ENCODE peak calls at places on chromosome X, in ten cellular contexts. Z, Y, G, W, Q, E, R, P, J and N are unnamed samples. For H3K27me3, the result is how much of the 10 kb centered on the place peaks cover.

GRCh38 chrX:76605390-76605789 is 177.9 kb downstream of the MAGEE1 start:
- DNase-seq in Z (no peak), Y (no peak), G (no peak), W (no peak), Q (no peak), E (no peak), R (no peak), P (no peak), J (no peak), N (no peak)

GRCh38 chrX:42027367-42028025 is 104.1 kb upstream of the CASK start:
- DNase-seq in Z (no peak), Y (no peak), G (no peak), W (no peak), Q (no peak), E (no peak), R (no peak), P (no peak), J (no peak), N (no peak)

GRCh38 chrX:47831788-47832187 is 4.9 kb upstream of the ZNF81 start:
- DNase-seq in Z (no peak), Y (peak), G (no peak), W (no peak), Q (peak), E (no peak), R (peak), P (peak), J (no peak), N (peak)

GRCh38 chrX:154735695-154736393 is 15.0 kb downstream of the GAB3 start:
- DNase-seq in Z (peak), Y (peak), G (no peak), W (no peak), Q (no peak), E (no peak), R (no peak), P (no peak), J (no peak), N (peak)

GRCh38 chrX:123779908-123780396 is 47.1 kb upstream of the THOC2 start:
- DNase-seq in Z (no peak), Y (no peak), G (no peak), W (no peak), Q (no peak), E (no peak), R (no peak), P (no peak), J (no peak), N (no peak)

GRCh38 chrX:77785400-77785745 is 643 bp downstream of the ATRX start:
- DNase-seq in Z (no peak), Y (no peak), G (no peak), W (no peak), Q (no peak), E (peak), R (no peak), P (peak), J (no peak), N (no peak)

GRCh38 chrX:35244796-35245508 is 302.4 kb downstream of the FAM47B start:
- DNase-seq in Z (no peak), Y (peak), G (no peak), W (no peak), Q (no peak), E (no peak), R (no peak), P (no peak), J (no peak), N (no peak)

GRCh38 chrX:111581086-111581485 is 69.6 kb downstream of the SERTM2 start:
- DNase-seq in Z (no peak), Y (no peak), G (no peak), W (no peak), Q (no peak), E (no peak), R (no peak), P (no peak), J (no peak), N (no peak)

GRCh38 chrX:23784487-23785301 is 1.7 kb downstream of the SAT1 start:
- DNase-seq in Z (no peak), Y (no peak), G (no peak), W (no peak), Q (no peak), E (no peak), R (no peak), P (no peak), J (no peak), N (no peak)

GRCh38 chrX:102739642-102740041 is 19.1 kb downstream of the GPRASP3 start:
- DNase-seq in Z (no peak), Y (no peak), G (no peak), W (no peak), Q (no peak), E (no peak), R (no peak), P (no peak), J (no peak), N (no peak)

GRCh38 chrX:131792789-131793462 is 230.2 kb upstream of the STK26 start:
- DNase-seq in Z (no peak), Y (peak), G (peak), W (peak), Q (no peak), E (no peak), R (peak), P (peak), J (no peak), N (no peak)

GRCh38 chrX:8126092-8126491 is 45.0 kb downstream of the VCX2 start:
- DNase-seq in Z (no peak), Y (no peak), G (no peak), W (no peak), Q (no peak), E (no peak), R (no peak), P (no peak), J (no peak), N (no peak)

GRCh38 chrX:68504237-68504636 is 5.4 kb downstream of the YIPF6 start:
- DNase-seq in Z (peak), Y (no peak), G (no peak), W (no peak), Q (no peak), E (no peak), R (no peak), P (no peak), J (no peak), N (no peak)

GRCh38 chrX:123962006-123962485 is 540 bp downstream of the STAG2 start:
- DNase-seq in Z (no peak), Y (no peak), G (no peak), W (no peak), Q (peak), E (no peak), R (peak), P (no peak), J (no peak), N (no peak)

GRCh38 chrX:118523920-118524319 is 28.3 kb downstream of the DOCK11 start:
- DNase-seq in Z (no peak), Y (no peak), G (no peak), W (no peak), Q (no peak), E (no peak), R (peak), P (no peak), J (no peak), N (no peak)

GRCh38 chrX:39774804-39775112 is 323.0 kb downstream of the BCOR start:
- DNase-seq in Z (no peak), Y (no peak), G (no peak), W (no peak), Q (no peak), E (no peak), R (no peak), P (no peak), J (no peak), N (no peak)
- H3K4me3 ChIP-seq in Z (no peak), Y (no peak), G (no peak), W (no peak), Q (no peak), E (no peak), R (peak), P (no peak), J (no peak), N (no peak)

DNA sequence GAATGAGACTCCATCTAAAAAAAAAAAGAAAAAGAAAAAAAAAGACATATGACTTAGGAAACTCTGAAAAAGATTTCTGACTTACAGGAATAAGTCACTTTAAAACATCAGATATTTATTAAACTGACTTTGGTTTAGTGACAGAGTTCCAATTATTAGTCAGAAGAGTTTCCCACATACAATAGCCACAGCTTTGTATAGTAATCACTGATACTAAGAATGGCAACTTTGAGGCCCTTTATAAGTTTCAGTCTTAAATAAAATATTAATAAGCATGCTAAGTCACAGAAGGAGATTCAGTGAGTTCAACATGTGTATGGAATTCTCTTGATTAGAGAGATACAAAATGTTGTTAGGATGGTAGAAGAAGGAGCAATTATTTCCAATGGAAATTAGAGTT is 652.3 kb upstream of the AMOT start:
- DNase-seq in Z (no peak), Y (no peak), G (no peak), W (no peak), Q (no peak), E (no peak), R (no peak), P (no peak), J (no peak), N (no peak)
- H3K27me3 ChIP-seq in Z (under half), Y (under half), G (under half), W (under half), Q (under half), E (under half), R (under half), P (half or more), J (under half), N (under half)

GRCh38 chrX:12013220-12013619 is 125.1 kb upstream of the FRMPD4 start:
- DNase-seq in Z (peak), Y (no peak), G (no peak), W (no peak), Q (no peak), E (no peak), R (no peak), P (no peak), J (no peak), N (no peak)
- H3K27ac ChIP-seq in Z (no peak), Y (no peak), G (no peak), W (no peak), Q (no peak), E (no peak), R (no peak), P (no peak), J (no peak), N (no peak)

GRCh38 chrX:128759745-128760144 is 707.5 kb upstream of the ACTRT1 start:
- DNase-seq in Z (no peak), Y (no peak), G (no peak), W (no peak), Q (no peak), E (no peak), R (no peak), P (no peak), J (no peak), N (no peak)
- H3K4me3 ChIP-seq in Z (no peak), Y (no peak), G (no peak), W (no peak), Q (no peak), E (no peak), R (no peak), P (no peak), J (no peak), N (no peak)

GRCh38 chrX:80486299-80486698 is 66.1 kb downstream of the TENT5D start:
- DNase-seq in Z (no peak), Y (no peak), G (no peak), W (no peak), Q (no peak), E (no peak), R (no peak), P (no peak), J (no peak), N (no peak)

GRCh38 chrX:80485543-80485942 is 65.3 kb downstream of the TENT5D start:
- DNase-seq in Z (no peak), Y (no peak), G (no peak), W (no peak), Q (no peak), E (no peak), R (no peak), P (no peak), J (no peak), N (no peak)

GRCh38 chrX:80489166-80489565 is 68.9 kb downstream of the TENT5D start:
- DNase-seq in Z (no peak), Y (no peak), G (no peak), W (no peak), Q (no peak), E (no peak), R (no peak), P (no peak), J (no peak), N (no peak)
- H3K27me3 ChIP-seq in Z (under half), Y (under half), G (under half), W (under half), Q (under half), E (under half), R (under half), P (under half), J (under half), N (under half)

DNA sequence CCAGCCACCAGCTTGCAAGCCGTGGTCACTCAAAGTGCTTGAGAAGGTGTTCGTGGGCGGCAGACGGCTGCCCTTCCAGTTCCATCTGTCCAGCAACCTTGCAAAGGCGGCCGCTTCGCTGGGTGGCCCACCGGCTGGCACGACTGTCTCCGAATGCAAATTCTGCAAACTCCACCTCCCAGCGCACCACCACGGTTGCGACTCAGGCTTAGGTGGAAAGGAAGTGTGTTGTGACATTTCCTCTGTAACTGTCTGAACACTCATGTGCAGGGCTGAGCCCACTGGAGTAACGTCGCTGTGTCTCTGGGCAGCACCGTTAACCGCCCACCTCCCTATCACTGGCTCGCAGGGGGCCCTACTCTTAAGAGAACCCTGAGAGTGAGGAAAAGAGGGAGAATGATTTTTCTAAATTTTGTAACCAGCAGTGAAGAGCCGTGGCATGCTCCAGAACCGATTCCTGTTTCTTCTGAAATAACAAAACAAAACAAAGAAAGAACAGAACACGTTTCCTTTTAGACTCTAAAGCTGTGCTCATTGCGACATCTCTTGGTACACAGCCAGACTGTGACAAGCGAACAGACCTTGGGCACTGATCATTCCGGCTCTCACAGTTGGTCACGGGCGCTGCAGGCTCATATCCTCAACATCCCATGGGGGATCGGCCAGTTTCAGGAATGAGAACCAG is at the start of gene P2RY8:
- DNase-seq in Z (no peak), Y (peak), G (peak), W (peak), Q (no peak), E (no peak), R (peak), P (no peak), J (peak), N (peak)
- H3K27ac ChIP-seq in Z (no peak), Y (no peak), G (no peak), W (no peak), Q (no peak), E (peak), R (peak), P (no peak), J (peak), N (peak)

DNA sequence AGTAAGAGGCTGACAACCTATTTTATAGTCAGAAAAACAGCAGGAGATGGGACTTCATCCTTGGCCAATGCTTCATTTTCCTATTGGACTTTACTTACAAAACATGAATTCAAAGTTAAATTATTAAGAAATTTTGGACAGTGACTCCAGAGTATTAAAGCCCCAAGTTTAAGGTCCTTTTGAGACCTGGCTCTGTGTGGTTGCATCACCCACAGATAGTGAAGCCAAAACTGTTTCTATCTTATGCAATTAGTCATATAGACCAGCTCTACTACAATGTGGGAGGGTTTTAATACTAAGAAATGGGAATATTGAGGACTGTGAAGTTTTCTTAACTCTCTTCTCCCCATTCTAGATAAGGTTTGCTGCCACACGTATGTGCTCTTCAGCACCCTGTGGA is 196.7 kb upstream of the AR start:
- DNase-seq in Z (no peak), Y (no peak), G (no peak), W (no peak), Q (no peak), E (no peak), R (no peak), P (no peak), J (no peak), N (no peak)
- H3K4me3 ChIP-seq in Z (no peak), Y (no peak), G (no peak), W (no peak), Q (no peak), E (no peak), R (no peak), P (no peak), J (no peak), N (no peak)

GRCh38 chrX:72060196-72060974 is 71.3 kb downstream of the RTL5 start:
- DNase-seq in Z (no peak), Y (no peak), G (no peak), W (no peak), Q (no peak), E (no peak), R (no peak), P (no peak), J (no peak), N (no peak)
- H3K27me3 ChIP-seq in Z (under half), Y (under half), G (half or more), W (under half), Q (under half), E (under half), R (under half), P (under half), J (under half), N (under half)